ENCODE peak calls at places on chromosomes 16 and 17, in nine cellular contexts. Y is cardiac muscle cell; Z is CD4-positive, alpha-beta memory T cell; J is endodermal cell; M is left lung; W is lung; N is CD8-positive, alpha-beta T cell; V is tibial nerve; I is ascending aorta. U is an unnamed sample. For H3K36me3 and H3K27me3, the result is how much of the 10 kb centered on the place peaks cover.

GRCh38 chr16:69131167-69131748 is 1.1 kb downstream of the CHTF8 start:
- DNase-seq in N (no peak), J (peak), V (no peak), Y (peak), W (no peak), Z (no peak), I (no peak), M (no peak), U (no peak)

GRCh38 chr17:76365256-76365903 is 11.7 kb upstream of the PRPSAP1 start:
- DNase-seq in Z (no peak), J (peak), N (no peak), V (no peak), Y (no peak), W (no peak), I (no peak), M (peak), U (no peak)

GRCh38 chr17:2289878-2290478 is 13.6 kb downstream of the SMG6 start:
- DNase-seq in I (no peak), Z (no peak), V (no peak), N (no peak), J (no peak), Y (no peak), M (no peak), W (no peak), U (no peak)

GRCh38 chr17:15171433-15172047 is 93.6 kb downstream of the PMP22 start:
- DNase-seq in V (peak), J (peak), Y (peak), Z (no peak), I (peak), N (no peak), W (peak), M (peak), U (peak)

GRCh38 chr17:48871551-48872351 is 20.8 kb upstream of the ATP5MC1 start:
- DNase-seq in M (no peak), I (no peak), W (no peak), V (peak), Y (no peak), Z (no peak), J (peak), N (no peak), U (no peak)

GRCh38 chr17:34762078-34762477 is 182.7 kb downstream of the TMEM132E start:
- DNase-seq in W (no peak), V (no peak), Y (no peak), J (peak), N (no peak), Z (no peak), I (no peak), M (no peak), U (no peak)

GRCh38 chr16:75333770-75334169 is 82.3 kb upstream of the BCAR1 start:
- DNase-seq in Y (no peak), V (no peak), Z (no peak), J (no peak), M (no peak), W (no peak), I (no peak), N (no peak), U (no peak)

GRCh38 chr16:85475233-85475632 is 137.9 kb upstream of the GSE1 start:
- DNase-seq in J (no peak), V (no peak), Y (no peak), M (no peak), N (no peak), W (no peak), I (no peak), Z (no peak), U (no peak)

GRCh38 chr16:6946106-6946505 is 386.5 kb upstream of the RBFOX1 start:
- DNase-seq in N (no peak), W (no peak), V (no peak), Z (no peak), M (no peak), Y (no peak), I (no peak), J (no peak), U (no peak)

GRCh38 chr16:21186326-21186691 is 25.1 kb downstream of the ZP2 start:
- DNase-seq in N (no peak), Y (no peak), J (no peak), I (no peak), Z (no peak), V (no peak), M (no peak), W (no peak), U (no peak)

GRCh38 chr17:50903604-50904521 is 37.7 kb upstream of the TOB1 start:
- DNase-seq in Z (peak), I (no peak), M (no peak), Y (no peak), J (no peak), N (peak), W (no peak), V (no peak), U (no peak)

GRCh38 chr17:61642768-61643167 is 51.7 kb upstream of the NACA2 start:
- DNase-seq in J (no peak), I (no peak), Y (no peak), W (no peak), N (no peak), Z (no peak), V (no peak), M (no peak), U (no peak)

GRCh38 chr17:50871369-50871768 is 5.2 kb upstream of the TOB1 start:
- DNase-seq in Z (peak), J (no peak), M (no peak), Y (no peak), N (peak), V (no peak), W (no peak), I (no peak), U (no peak)

GRCh38 chr17:11558681-11559234 is 39.5 kb upstream of the DNAH9 start:
- DNase-seq in I (no peak), W (no peak), Y (no peak), J (no peak), Z (no peak), M (no peak), V (no peak), N (no peak), U (no peak)

GRCh38 chr17:55190748-55191147 is 74.0 kb upstream of the HLF start:
- DNase-seq in J (no peak), Y (no peak), N (no peak), Z (no peak), I (no peak), W (no peak), V (no peak), M (no peak), U (no peak)

GRCh38 chr17:63452979-63453551 is 7.0 kb upstream of the CYB561 start:
- DNase-seq in J (no peak), Y (no peak), Z (no peak), M (peak), I (no peak), N (no peak), V (no peak), W (no peak), U (no peak)

GRCh38 chr17:69654981-69655581 is 240.6 kb downstream of the MAP2K6 start:
- DNase-seq in Y (no peak), W (no peak), I (no peak), M (no peak), N (no peak), J (no peak), V (no peak), Z (no peak), U (peak)

GRCh38 chr17:30565073-30565935 is 88.1 kb downstream of the GOSR1 start:
- DNase-seq in Z (no peak), J (peak), W (no peak), V (no peak), I (no peak), Y (no peak), N (no peak), M (no peak), U (no peak)

GRCh38 chr17:44589316-44590071 is 32.2 kb downstream of the FZD2 start:
- DNase-seq in J (no peak), M (no peak), Y (no peak), I (no peak), V (no peak), N (no peak), W (no peak), Z (no peak), U (no peak)

GRCh38 chr17:31499771-31500554 is 108.5 kb downstream of the RAB11FIP4 start:
- DNase-seq in M (no peak), Z (no peak), W (no peak), Y (no peak), J (peak), I (peak), V (no peak), N (no peak), U (peak)

GRCh38 chr17:74750039-74750326 is 1.6 kb downstream of the NHERF1 start:
- DNase-seq in J (no peak), W (no peak), V (no peak), Y (no peak), I (no peak), N (no peak), M (peak), Z (no peak), U (no peak)

GRCh38 chr17:74749262-74750038 is 1.0 kb downstream of the NHERF1 start:
- DNase-seq in W (no peak), N (peak), V (no peak), Z (no peak), M (peak), I (no peak), J (peak), Y (peak), U (no peak)

GRCh38 chr17:74751210-74751529 is 2.7 kb downstream of the NHERF1 start:
- DNase-seq in W (no peak), I (no peak), N (no peak), V (no peak), J (no peak), Y (no peak), M (no peak), Z (no peak), U (no peak)

GRCh38 chr17:74748529-74749261 is at the start of gene NHERF1:
- DNase-seq in I (peak), W (peak), Z (peak), N (peak), M (peak), Y (peak), J (peak), V (peak), U (peak)

DNA sequence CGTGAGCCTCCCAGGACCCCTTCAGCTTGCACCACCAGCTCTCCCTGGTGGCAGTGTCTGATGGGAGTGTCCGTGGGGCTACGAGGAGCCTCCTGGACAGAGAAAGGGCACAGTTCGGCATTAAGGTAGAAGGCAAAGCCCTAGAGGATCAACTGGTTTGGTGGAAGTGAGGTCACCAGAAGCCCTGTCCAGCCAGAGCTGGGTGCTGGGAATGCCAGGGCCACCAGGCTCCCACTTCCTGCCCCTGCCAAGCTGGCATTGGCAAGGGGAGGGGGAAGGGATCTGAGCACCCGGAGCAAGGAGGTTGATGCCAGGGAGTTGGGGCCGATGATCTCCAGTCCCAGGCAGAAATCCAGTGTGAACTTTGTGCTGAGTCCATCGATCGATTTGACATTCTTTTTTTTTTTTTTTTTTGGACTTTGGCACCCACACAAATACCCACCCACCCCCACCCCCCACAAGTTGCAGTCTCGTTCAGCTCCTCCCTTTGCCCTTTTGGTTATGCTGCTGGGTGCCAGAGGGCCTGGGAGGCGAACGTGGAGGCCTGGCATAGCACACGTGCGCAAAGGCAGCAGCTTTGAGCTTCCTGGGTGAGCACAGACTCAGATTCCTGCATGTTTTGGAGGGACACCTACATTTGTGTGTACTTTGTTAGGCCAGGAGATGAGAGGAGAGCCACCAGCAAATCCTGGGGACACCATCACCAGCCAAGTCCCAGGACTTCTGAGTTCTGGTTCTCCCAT is 2.1 kb downstream of the NHERF1 start:
- DNase-seq in Y (no peak), N (no peak), J (no peak), V (no peak), I (no peak), Z (no peak), M (peak), W (no peak), U (no peak)
- H3K4me3 ChIP-seq in Y (peak), N (peak), J (peak), V (peak), I (peak), Z (peak), M (peak), W (no peak), U (peak)

GRCh38 chr17:12995896-12996295 is 21.9 kb downstream of the ELAC2 start:
- DNase-seq in W (no peak), Y (no peak), N (no peak), M (no peak), J (no peak), I (no peak), Z (no peak), V (no peak), U (no peak)

GRCh38 chr17:12994341-12995074 is 23.3 kb downstream of the ELAC2 start:
- DNase-seq in I (no peak), W (no peak), J (no peak), Z (no peak), V (no peak), N (no peak), M (no peak), Y (no peak), U (no peak)

GRCh38 chr17:12992676-12993075 is 25.2 kb downstream of the ELAC2 start:
- DNase-seq in V (no peak), Z (no peak), Y (no peak), J (no peak), I (no peak), N (no peak), W (no peak), M (no peak), U (no peak)

GRCh38 chr17:12995106-12995895 is 22.5 kb downstream of the ELAC2 start:
- DNase-seq in I (no peak), Y (no peak), N (no peak), M (no peak), J (no peak), W (no peak), Z (no peak), V (no peak), U (no peak)

GRCh38 chr17:12993631-12994030 is 24.2 kb downstream of the ELAC2 start:
- DNase-seq in Y (no peak), J (no peak), M (no peak), N (no peak), V (no peak), Z (no peak), W (no peak), I (no peak), U (no peak)
- H3K36me3 ChIP-seq in Y (half or more), J (half or more), M (under half), N (half or more), V (under half), Z (half or more), W (under half), I (half or more), U (under half)

GRCh38 chr17:6793748-6794493 is 17.9 kb downstream of the FBXO39 start:
- DNase-seq in W (no peak), I (no peak), N (no peak), M (no peak), Z (no peak), V (no peak), J (no peak), Y (no peak), U (no peak)
- H3K27me3 ChIP-seq in W (under half), I (under half), N (under half), M (under half), Z (under half), V (under half), J (under half), Y (under half), U (under half)

DNA sequence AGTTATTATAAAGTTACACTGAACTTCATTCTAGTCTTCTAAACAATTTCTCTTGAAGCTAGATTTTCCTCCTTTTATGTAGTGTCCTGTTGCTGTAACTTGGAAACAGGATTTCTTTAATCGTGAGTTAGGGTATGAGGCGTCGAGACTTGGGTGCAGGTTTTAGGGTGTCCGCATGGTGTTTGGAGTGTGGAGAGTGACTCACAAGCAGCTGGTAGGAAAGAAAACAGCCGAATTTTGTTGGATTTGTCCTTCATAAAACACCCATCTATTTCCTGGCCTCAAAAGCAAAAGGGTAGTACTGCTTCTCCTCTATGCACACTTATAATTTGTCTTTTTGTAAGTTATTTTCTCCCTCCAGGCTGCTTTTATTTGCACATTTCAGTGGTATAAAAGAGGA is 1.6 kb downstream of the RPTOR start:
- DNase-seq in V (no peak), M (no peak), Z (no peak), Y (no peak), I (no peak), W (no peak), N (no peak), J (no peak), U (no peak)
- H3K4me3 ChIP-seq in V (no peak), M (no peak), Z (no peak), Y (peak), I (no peak), W (no peak), N (no peak), J (peak), U (no peak)

GRCh38 chr17:6465206-6466003 is 21.1 kb downstream of the PIMREG start:
- DNase-seq in Z (no peak), Y (no peak), V (no peak), I (no peak), J (no peak), M (peak), N (no peak), W (no peak), U (no peak)
- H3K36me3 ChIP-seq in Z (under half), Y (under half), V (under half), I (under half), J (under half), M (under half), N (under half), W (under half), U (under half)

GRCh38 chr17:46817901-46818209 is 637 bp downstream of the WNT3 start:
- DNase-seq in I (no peak), Z (no peak), W (no peak), V (no peak), M (no peak), J (no peak), N (no peak), Y (no peak), U (no peak)
- H3K27me3 ChIP-seq in I (under half), Z (half or more), W (under half), V (under half), M (half or more), J (under half), N (half or more), Y (half or more), U (half or more)

GRCh38 chr16:31475949-31476304 is 4.0 kb downstream of the TGFB1I1 start:
- DNase-seq in V (no peak), Y (no peak), Z (no peak), J (peak), M (peak), N (no peak), I (no peak), W (peak), U (no peak)

GRCh38 chr16:31477220-31478216 is 5.4 kb upstream of the SLC5A2 start:
- DNase-seq in V (no peak), Z (no peak), N (peak), M (peak), J (peak), Y (peak), I (no peak), W (peak), U (no peak)

GRCh38 chr16:31474173-31474714 is 2.3 kb downstream of the TGFB1I1 start:
- DNase-seq in I (no peak), J (no peak), W (no peak), Z (no peak), Y (no peak), N (no peak), V (no peak), M (no peak), U (peak)

GRCh38 chr16:31474778-31475738 is 3.1 kb downstream of the TGFB1I1 start:
- DNase-seq in Z (no peak), N (no peak), J (no peak), Y (no peak), M (no peak), V (no peak), I (no peak), W (no peak), U (no peak)

DNA sequence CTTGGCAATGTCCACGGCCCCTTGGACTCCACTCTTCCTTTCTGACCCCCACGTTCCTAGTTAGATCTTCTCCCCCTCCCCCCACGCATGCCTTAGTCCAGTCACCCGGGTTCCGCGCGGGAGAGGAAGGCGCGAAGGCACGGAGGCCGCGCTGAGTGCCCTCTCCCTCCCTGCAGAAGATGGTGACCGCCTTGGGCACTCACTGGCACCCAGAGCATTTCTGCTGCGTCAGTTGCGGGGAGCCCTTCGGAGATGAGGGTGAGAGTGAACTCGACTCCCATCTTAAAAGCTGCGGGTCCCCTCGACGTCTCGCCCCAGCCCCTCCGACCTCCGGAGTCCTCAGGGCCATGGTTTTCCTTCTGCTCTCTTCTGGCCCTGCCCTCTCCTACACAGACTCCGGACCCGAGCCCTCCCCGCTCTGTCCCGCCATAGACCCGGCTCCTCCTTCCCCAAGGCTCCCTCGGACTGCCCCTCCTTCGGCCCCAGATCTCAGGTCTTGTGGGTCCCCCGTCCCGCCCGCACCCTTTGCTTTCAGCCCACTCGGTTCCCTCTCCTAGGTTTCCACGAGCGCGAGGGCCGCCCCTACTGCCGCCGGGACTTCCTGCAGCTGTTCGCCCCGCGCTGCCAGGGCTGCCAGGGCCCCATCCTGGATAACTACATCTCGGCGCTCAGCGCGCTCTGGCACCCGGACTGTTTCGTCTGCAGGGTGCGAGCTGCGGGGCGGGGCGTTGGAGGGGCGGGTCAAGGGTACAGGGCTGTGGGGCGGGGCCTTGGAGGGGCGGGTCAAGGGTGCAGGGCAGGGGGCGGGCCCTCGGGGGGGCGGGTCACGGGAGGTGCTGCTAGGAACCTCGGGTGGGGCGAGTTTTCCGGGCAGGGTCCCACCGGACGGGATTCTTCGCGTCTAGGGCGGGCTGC is 4.6 kb downstream of the TGFB1I1 start:
- DNase-seq in Z (peak), V (peak), N (peak), M (peak), I (no peak), Y (peak), W (peak), J (peak), U (no peak)
- H3K4me3 ChIP-seq in Z (peak), V (peak), N (peak), M (peak), I (peak), Y (peak), W (peak), J (no peak), U (no peak)

U was measured in BJ.